ENCODE peak calls at places on chromosomes 12 and 14, in six cellular contexts. I, W, S, N, A and Q are unnamed samples.

GRCh38 chr14:64337901-64338615 is 43.9 kb upstream of the ESR2 start:
- DNase-seq in I (peak), W (peak), S (peak), N (peak), A (no peak), Q (peak)

GRCh38 chr14:37021406-37021805 is 151.0 kb downstream of the SLC25A21 start:
- DNase-seq in I (no peak), W (no peak), S (no peak), N (no peak), A (no peak), Q (no peak)

GRCh38 chr14:33949051-33950037 is 1.5 kb downstream of the EGLN3 start:
- DNase-seq in I (no peak), W (no peak), S (no peak), N (no peak), A (no peak), Q (no peak)

GRCh38 chr12:113700943-113701342 is 229.3 kb upstream of the LHX5 start:
- DNase-seq in I (peak), W (peak), S (peak), N (peak), A (no peak), Q (peak)

GRCh38 chr14:96039633-96040311 is 610 bp downstream of the C14orf132 start:
- DNase-seq in I (peak), W (peak), S (peak), N (no peak), A (peak), Q (peak)

GRCh38 chr14:50800032-50800431 is 30.9 kb downstream of the NIN start:
- DNase-seq in I (peak), W (no peak), S (no peak), N (no peak), A (no peak), Q (no peak)

GRCh38 chr12:51820721-51821422 is 27.6 kb downstream of the FIGNL2 start:
- DNase-seq in I (peak), W (no peak), S (peak), N (no peak), A (no peak), Q (no peak)

GRCh38 chr12:91021076-91021475 is 16.3 kb upstream of the EPYC start:
- DNase-seq in I (no peak), W (no peak), S (no peak), N (no peak), A (no peak), Q (no peak)

GRCh38 chr14:100471451-100472093 is 115.6 kb downstream of the BEGAIN start:
- DNase-seq in I (no peak), W (no peak), S (no peak), N (peak), A (no peak), Q (no peak)

GRCh38 chr12:5210918-5211290 is 167.2 kb downstream of the KCNA5 start:
- DNase-seq in I (no peak), W (no peak), S (no peak), N (no peak), A (no peak), Q (no peak)

GRCh38 chr12:65497645-65498044 is 219.2 kb downstream of the MSRB3 start:
- DNase-seq in I (peak), W (no peak), S (peak), N (no peak), A (no peak), Q (peak)

GRCh38 chr14:94364037-94364436 is 24.4 kb downstream of the SERPINA1 start:
- DNase-seq in I (no peak), W (no peak), S (no peak), N (no peak), A (peak), Q (no peak)

GRCh38 chr12:73465106-73465505 is 1072.5 kb upstream of the ATXN7L3B start:
- DNase-seq in I (no peak), W (no peak), S (no peak), N (no peak), A (no peak), Q (no peak)

GRCh38 chr12:119715268-119715620 is 47.3 kb downstream of the PRKAB1 start:
- DNase-seq in I (no peak), W (no peak), S (peak), N (no peak), A (no peak), Q (peak)

GRCh38 chr14:101948666-101949205 is 15.6 kb upstream of the DYNC1H1 start:
- DNase-seq in I (no peak), W (no peak), S (no peak), N (no peak), A (peak), Q (no peak)

GRCh38 chr12:124686001-124686884 is 118.8 kb upstream of the NCOR2 start:
- DNase-seq in I (peak), W (peak), S (peak), N (no peak), A (no peak), Q (no peak)

GRCh38 chr14:75198291-75198933 is 22.0 kb upstream of the TMED10 start:
- DNase-seq in I (no peak), W (peak), S (peak), N (no peak), A (no peak), Q (peak)

GRCh38 chr12:63846249-63846967 is 1.9 kb downstream of the SRGAP1 start:
- DNase-seq in I (peak), W (no peak), S (no peak), N (no peak), A (no peak), Q (no peak)

GRCh38 chr12:76236640-76237039 is 111.6 kb downstream of the BBS10 start:
- DNase-seq in I (peak), W (peak), S (peak), N (peak), A (no peak), Q (peak)

GRCh38 chr14:48792376-48793024 is 793.7 kb downstream of the RPS29 start:
- DNase-seq in I (no peak), W (no peak), S (no peak), N (no peak), A (peak), Q (no peak)

GRCh38 chr12:66014818-66015217 is 115.7 kb downstream of the LLPH start:
- DNase-seq in I (peak), W (peak), S (peak), N (no peak), A (no peak), Q (peak)

DNA sequence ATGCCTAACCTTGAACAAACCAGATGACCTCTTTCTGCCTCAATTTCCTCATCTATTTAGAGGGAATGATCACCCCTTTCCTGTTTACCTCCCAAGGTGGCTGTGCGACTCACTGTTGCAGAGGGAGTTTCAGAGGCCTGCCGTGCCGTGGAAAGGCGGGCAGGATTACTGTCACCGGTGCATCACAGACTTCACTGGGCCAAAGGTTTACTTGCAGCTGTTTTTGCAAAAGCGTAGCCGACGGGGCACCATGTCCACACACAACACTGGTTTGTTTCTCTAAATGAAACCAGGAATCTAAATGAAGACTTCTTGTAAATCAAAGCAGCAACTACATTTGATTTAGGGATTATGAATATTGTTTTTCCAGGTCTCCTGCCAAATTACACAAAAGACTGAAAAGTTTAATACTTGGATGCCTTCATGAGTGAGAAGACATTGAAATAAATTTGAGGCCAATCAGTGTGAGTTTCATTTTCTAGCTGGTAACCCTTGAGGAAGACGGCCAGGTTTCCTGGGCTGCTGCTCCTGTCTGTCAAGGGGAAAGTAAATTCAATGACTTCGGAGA is 696.1 kb upstream of the TMEM132C start:
- DNase-seq in I (peak), W (peak), S (no peak), N (no peak), A (no peak), Q (peak)
- H3K4me3 ChIP-seq in I (no peak), W (no peak), S (no peak), N (no peak), A (no peak), Q (no peak)

GRCh38 chr14:52413729-52414453 is 99.8 kb downstream of the PTGER2 start:
- DNase-seq in I (peak), W (peak), S (peak), N (no peak), A (no peak), Q (peak)

GRCh38 chr14:52422650-52423356 is 108.7 kb downstream of the PTGER2 start:
- DNase-seq in I (peak), W (peak), S (no peak), N (no peak), A (no peak), Q (peak)

GRCh38 chr14:52412426-52412825 is 98.3 kb downstream of the PTGER2 start:
- DNase-seq in I (peak), W (peak), S (no peak), N (no peak), A (no peak), Q (no peak)

DNA sequence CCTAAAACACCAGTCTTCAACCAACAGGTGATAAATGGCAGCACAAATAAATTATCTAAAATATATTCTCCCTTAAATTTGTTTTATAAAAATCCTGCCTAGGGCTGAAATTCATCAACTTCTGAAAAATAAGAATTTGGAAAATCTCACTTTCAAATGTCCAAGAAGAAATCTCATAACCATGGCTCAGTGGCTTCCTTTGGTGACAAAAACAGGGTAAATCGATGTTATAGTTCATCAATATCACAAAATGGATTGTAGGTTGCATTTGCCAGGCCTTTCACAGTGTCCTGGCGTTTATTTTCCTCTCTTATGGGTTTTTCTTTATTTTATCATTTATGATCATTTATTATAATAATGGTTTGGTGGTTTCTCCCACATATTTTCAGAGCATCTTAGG is 103.0 kb downstream of the PTGER2 start:
- DNase-seq in I (no peak), W (no peak), S (no peak), N (no peak), A (no peak), Q (no peak)
- TF ChIP-seq CTCF in I (no peak), W (no peak), S (no peak), N (no peak), A (no peak), Q (no peak)

GRCh38 chr12:43758728-43759563 is at the start of the genes IRAK4 and PUS7L:
- DNase-seq in I (peak), W (peak), S (peak), N (peak), A (peak), Q (peak)
- H3K4me3 ChIP-seq in I (peak), W (peak), S (no peak), N (peak), A (peak), Q (peak)

GRCh38 chr14:79972230-79972629 is 239.1 kb downstream of the DIO2 start:
- DNase-seq in I (peak), W (peak), S (no peak), N (no peak), A (no peak), Q (peak)
- TF ChIP-seq CTCF in I (no peak), W (no peak), S (no peak), N (no peak), A (no peak), Q (no peak)

GRCh38 chr12:6374028-6374780 is 1.2 kb downstream of the SCNN1A start:
- DNase-seq in I (no peak), W (no peak), S (no peak), N (no peak), A (peak), Q (no peak)
- H3K4me3 ChIP-seq in I (no peak), W (no peak), S (no peak), N (peak), A (no peak), Q (no peak)

DNA sequence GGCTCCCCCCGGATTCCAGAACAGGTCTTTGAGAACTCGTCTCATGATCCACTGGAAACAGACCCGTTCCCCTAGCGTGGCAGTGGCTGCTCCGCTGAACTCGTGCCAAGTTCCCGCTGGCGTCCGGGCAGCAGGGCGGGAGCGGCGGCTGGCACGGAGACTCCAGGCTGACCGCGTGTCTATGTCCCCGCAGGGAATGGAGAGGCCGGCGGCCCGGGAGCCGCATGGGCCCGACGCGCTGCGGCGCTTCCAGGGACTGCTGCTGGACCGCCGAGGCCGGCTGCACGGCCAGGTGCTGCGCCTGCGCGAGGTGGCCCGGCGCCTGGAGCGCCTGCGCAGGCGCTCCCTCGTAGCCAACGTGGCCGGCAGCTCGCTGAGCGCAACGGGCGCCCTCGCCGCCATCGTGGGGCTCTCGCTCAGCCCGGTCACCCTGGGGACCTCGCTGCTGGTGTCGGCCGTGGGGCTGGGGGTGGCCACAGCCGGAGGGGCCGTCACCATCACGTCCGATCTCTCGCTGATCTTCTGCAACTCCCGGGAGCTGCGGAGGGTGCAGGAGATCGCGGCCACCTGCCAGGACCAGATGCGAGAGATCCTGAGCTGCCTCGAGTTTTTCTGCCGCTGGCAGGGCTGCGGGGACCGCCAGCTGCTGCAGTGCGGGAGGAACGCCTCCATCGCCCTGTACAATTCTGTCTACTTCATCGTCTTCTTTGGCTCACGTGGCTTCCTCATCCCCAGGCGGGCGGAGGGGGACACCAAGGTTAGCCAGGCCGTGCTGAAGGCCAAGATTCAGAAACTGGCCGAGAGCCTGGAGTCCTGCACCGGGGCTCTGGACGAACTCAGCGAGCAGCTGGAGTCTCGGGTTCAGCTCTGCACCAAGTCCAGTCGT is 1.5 kb downstream of the APOLD1 start:
- DNase-seq in I (peak), W (peak), S (peak), N (peak), A (peak), Q (peak)
- TF ChIP-seq CTCF in I (no peak), W (peak), S (no peak), N (no peak), A (no peak), Q (no peak)

GRCh38 chr12:122837306-122838265 is 2.3 kb downstream of the HIP1R start:
- DNase-seq in I (no peak), W (no peak), S (no peak), N (no peak), A (no peak), Q (no peak)

GRCh38 chr12:122835693-122836026 is 403 bp downstream of the HIP1R start:
- DNase-seq in I (no peak), W (no peak), S (peak), N (no peak), A (no peak), Q (no peak)

GRCh38 chr12:122834229-122834920 is 882 bp upstream of the HIP1R start:
- DNase-seq in I (peak), W (peak), S (peak), N (peak), A (no peak), Q (peak)

GRCh38 chr12:122834921-122835692 is at the start of gene HIP1R:
- DNase-seq in I (no peak), W (no peak), S (no peak), N (peak), A (peak), Q (no peak)

DNA sequence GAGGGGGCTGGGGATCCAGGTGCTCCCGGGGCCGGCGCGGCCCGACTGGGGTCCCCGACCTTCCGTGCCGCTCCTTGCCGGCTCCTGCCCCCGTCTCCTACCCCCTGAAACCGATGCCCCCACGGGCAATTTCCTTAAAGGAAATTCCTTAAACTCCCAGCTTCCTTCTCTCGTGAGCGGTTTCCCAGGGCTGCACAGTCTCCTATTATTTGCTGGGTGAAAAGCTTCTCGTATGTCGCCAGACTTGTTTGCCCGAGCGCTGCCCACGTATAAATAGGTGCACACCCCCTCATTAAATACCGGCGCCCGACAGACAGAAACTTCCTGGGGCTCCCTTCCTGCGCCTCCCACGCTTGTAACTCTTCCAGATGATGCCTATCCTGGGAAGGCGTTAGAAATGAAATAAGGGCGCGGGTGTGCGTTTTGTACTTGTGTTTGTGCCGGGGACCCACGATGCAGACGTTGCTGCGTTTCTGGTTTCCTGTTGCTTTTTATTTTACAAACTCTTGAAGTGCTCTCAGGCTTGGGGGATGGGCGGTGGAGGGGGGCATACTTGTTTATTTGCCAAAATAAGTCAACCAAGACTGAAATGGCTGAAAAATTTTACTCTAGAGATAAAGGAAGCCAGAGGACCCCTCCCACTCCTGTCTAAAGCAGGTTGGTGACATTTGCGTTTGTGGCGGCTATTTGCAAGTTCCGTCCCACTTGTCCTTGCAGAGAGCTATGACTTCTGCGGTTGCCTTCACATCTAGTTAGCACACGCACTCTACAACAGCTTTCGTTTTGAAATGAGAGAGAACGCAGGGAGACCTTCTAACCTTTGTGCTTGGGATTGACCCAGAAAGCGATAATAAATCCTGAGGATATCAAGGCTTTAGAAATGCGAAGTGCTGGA is 1.0 kb downstream of the HIP1R start:
- DNase-seq in I (peak), W (peak), S (no peak), N (peak), A (peak), Q (no peak)
- H3K4me3 ChIP-seq in I (peak), W (peak), S (peak), N (peak), A (peak), Q (peak)

GRCh38 chr14:103031956-103032355 is 25.4 kb downstream of the CDC42BPB start:
- DNase-seq in I (no peak), W (no peak), S (no peak), N (peak), A (no peak), Q (no peak)
- TF ChIP-seq CTCF in I (peak), W (no peak), S (no peak), N (peak), A (no peak), Q (no peak)

GRCh38 chr14:76910371-76910890 is 84.2 kb downstream of the LRRC74A start:
- DNase-seq in I (no peak), W (no peak), S (no peak), N (no peak), A (no peak), Q (no peak)

GRCh38 chr14:76909266-76909665 is 83.1 kb downstream of the LRRC74A start:
- DNase-seq in I (no peak), W (no peak), S (no peak), N (no peak), A (no peak), Q (no peak)

GRCh38 chr14:76904740-76905569 is 78.7 kb downstream of the LRRC74A start:
- DNase-seq in I (peak), W (peak), S (peak), N (peak), A (peak), Q (peak)

GRCh38 chr14:76911473-76911872 is 85.3 kb downstream of the LRRC74A start:
- DNase-seq in I (no peak), W (no peak), S (no peak), N (no peak), A (no peak), Q (no peak)

DNA sequence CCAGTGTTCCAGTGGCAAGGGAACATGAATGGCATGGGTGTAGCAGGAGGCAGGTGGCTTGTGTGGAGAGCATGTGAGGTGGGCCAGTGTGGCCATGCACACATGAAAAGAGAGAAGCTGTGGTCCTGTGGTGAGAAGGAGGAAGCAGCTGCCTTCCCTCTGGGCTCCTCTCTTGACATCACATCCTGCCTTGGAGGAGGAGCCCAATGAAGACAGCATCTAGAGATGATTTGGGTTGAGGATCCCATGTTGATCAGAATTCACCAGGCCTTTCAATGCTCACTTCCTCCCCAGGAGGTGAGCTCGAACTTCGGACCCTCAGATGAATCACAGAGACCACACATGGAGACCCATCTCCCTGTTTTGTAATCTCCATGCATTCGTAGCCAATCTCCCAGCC is 82.6 kb downstream of the LRRC74A start:
- DNase-seq in I (no peak), W (no peak), S (no peak), N (no peak), A (no peak), Q (no peak)
- H3K4me3 ChIP-seq in I (no peak), W (no peak), S (no peak), N (no peak), A (no peak), Q (no peak)